ENCODE peak calls at places on chromosomes 6 and 20, in nine cellular contexts. One of them, this sample, is unnamed. For H3K27me3, the result is how much of the 10 kb centered on the place peaks cover.

GRCh38 chr6:154448448-154449096 is 61.9 kb downstream of the CNKSR3 start:
- DNase-seq in GM12878: no peak
- DNase-seq in GM23338: peak
- DNase-seq in Panc1: no peak
- DNase-seq in HCT116: no peak
- DNase-seq in stomach: no peak
- DNase-seq in upper lobe of left lung: no peak
- DNase-seq in SK-N-SH: peak
- DNase-seq in H1: no peak
- DNase-seq in this sample: no peak

GRCh38 chr6:22147983-22148797 is 148.6 kb downstream of the PRL start:
- DNase-seq in H1: no peak
- DNase-seq in SK-N-SH: peak
- DNase-seq in stomach: no peak
- DNase-seq in upper lobe of left lung: no peak
- DNase-seq in GM12878: no peak
- DNase-seq in HCT116: no peak
- DNase-seq in GM23338: peak
- DNase-seq in Panc1: no peak
- DNase-seq in this sample: peak

GRCh38 chr6:105600342-105601293 is 197.7 kb upstream of the PREP start:
- DNase-seq in SK-N-SH: no peak
- DNase-seq in HCT116: no peak
- DNase-seq in GM12878: no peak
- DNase-seq in Panc1: no peak
- DNase-seq in upper lobe of left lung: no peak
- DNase-seq in H1: no peak
- DNase-seq in stomach: no peak
- DNase-seq in GM23338: peak
- DNase-seq in this sample: no peak

GRCh38 chr20:8127553-8128255 is 4.4 kb upstream of the PLCB1 start:
- DNase-seq in Panc1: no peak
- DNase-seq in GM23338: no peak
- DNase-seq in upper lobe of left lung: no peak
- DNase-seq in HCT116: no peak
- DNase-seq in stomach: no peak
- DNase-seq in SK-N-SH: no peak
- DNase-seq in H1: no peak
- DNase-seq in GM12878: peak
- DNase-seq in this sample: no peak

GRCh38 chr6:143485967-143486366 is 25.6 kb downstream of the FUCA2 start:
- DNase-seq in GM12878: no peak
- DNase-seq in H1: no peak
- DNase-seq in HCT116: no peak
- DNase-seq in GM23338: no peak
- DNase-seq in Panc1: no peak
- DNase-seq in upper lobe of left lung: no peak
- DNase-seq in stomach: no peak
- DNase-seq in SK-N-SH: no peak
- DNase-seq in this sample: no peak

GRCh38 chr6:135358251-135358821 is 139.2 kb downstream of the AHI1 start:
- DNase-seq in H1: no peak
- DNase-seq in stomach: no peak
- DNase-seq in Panc1: peak
- DNase-seq in GM23338: no peak
- DNase-seq in HCT116: no peak
- DNase-seq in GM12878: no peak
- DNase-seq in SK-N-SH: no peak
- DNase-seq in upper lobe of left lung: no peak
- DNase-seq in this sample: no peak

GRCh38 chr6:70108230-70108629 is 194.7 kb downstream of the COL9A1 start:
- DNase-seq in HCT116: peak
- DNase-seq in upper lobe of left lung: no peak
- DNase-seq in Panc1: peak
- DNase-seq in SK-N-SH: peak
- DNase-seq in GM23338: peak
- DNase-seq in stomach: no peak
- DNase-seq in H1: no peak
- DNase-seq in GM12878: peak
- DNase-seq in this sample: no peak

GRCh38 chr6:18720075-18720474 is 332.9 kb downstream of the RNF144B start:
- DNase-seq in GM23338: no peak
- DNase-seq in GM12878: no peak
- DNase-seq in Panc1: no peak
- DNase-seq in H1: no peak
- DNase-seq in stomach: no peak
- DNase-seq in upper lobe of left lung: no peak
- DNase-seq in HCT116: no peak
- DNase-seq in SK-N-SH: no peak
- DNase-seq in this sample: no peak

GRCh38 chr20:10673176-10673830 is 496 bp downstream of the JAG1 start:
- DNase-seq in GM23338: peak
- DNase-seq in upper lobe of left lung: no peak
- DNase-seq in stomach: peak
- DNase-seq in GM12878: no peak
- DNase-seq in Panc1: no peak
- DNase-seq in H1: no peak
- DNase-seq in SK-N-SH: peak
- DNase-seq in HCT116: no peak
- DNase-seq in this sample: no peak

GRCh38 chr6:128598561-128598960 is 78.2 kb upstream of the PTPRK start:
- DNase-seq in HCT116: peak
- DNase-seq in stomach: no peak
- DNase-seq in upper lobe of left lung: no peak
- DNase-seq in GM23338: no peak
- DNase-seq in H1: no peak
- DNase-seq in Panc1: no peak
- DNase-seq in SK-N-SH: no peak
- DNase-seq in GM12878: no peak
- DNase-seq in this sample: no peak

GRCh38 chr20:61785567-61785816 is 280.2 kb downstream of the TAF4 start:
- DNase-seq in upper lobe of left lung: no peak
- DNase-seq in stomach: no peak
- DNase-seq in H1: no peak
- DNase-seq in Panc1: no peak
- DNase-seq in HCT116: no peak
- DNase-seq in GM12878: no peak
- DNase-seq in SK-N-SH: no peak
- DNase-seq in GM23338: no peak
- DNase-seq in this sample: no peak

GRCh38 chr20:61169870-61170269 is 82.2 kb upstream of the CDH4 start:
- DNase-seq in GM12878: no peak
- DNase-seq in Panc1: no peak
- DNase-seq in SK-N-SH: no peak
- DNase-seq in GM23338: no peak
- DNase-seq in HCT116: no peak
- DNase-seq in H1: no peak
- DNase-seq in stomach: no peak
- DNase-seq in upper lobe of left lung: no peak
- DNase-seq in this sample: no peak

GRCh38 chr20:62642666-62643520 is 590 bp downstream of the SLCO4A1 start:
- DNase-seq in stomach: peak
- DNase-seq in upper lobe of left lung: peak
- DNase-seq in GM23338: peak
- DNase-seq in SK-N-SH: peak
- DNase-seq in H1: no peak
- DNase-seq in HCT116: no peak
- DNase-seq in GM12878: no peak
- DNase-seq in Panc1: no peak
- DNase-seq in this sample: no peak

DNA sequence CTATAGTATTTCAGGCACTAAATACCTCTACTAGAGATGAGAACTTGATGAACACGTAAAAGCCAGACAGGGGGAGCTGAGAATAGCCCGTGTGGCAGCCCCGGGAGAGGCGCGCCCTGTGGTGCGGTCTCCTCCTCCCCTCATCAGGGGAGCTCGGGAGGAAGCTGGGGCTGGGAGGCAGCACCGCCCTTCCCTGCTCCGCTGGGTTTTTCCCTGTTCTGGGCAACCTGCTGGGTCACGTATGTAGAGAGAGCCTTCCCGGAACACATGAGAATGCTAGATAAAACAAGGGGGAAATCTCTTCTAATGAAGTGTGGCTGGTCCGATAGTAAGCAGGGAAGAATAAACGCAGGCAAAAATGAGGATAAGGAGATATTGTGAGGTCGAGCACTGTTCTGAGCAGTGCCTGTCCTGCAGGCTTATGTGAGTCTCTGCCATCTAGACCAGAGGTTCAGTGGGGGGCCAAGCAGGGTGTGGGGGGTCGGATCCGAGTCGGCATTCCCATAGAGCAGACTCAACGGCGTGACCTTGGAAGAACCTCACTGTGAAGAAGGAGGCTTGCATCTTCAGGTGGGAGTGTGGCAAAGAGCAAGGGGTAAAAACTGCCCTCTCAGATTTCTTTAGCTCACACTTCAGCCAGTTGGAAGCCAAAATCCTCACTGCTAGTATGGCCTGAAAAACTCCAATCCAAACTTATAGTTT is 13.4 kb upstream of the RPS6KA2 start:
- DNase-seq in stomach: peak
- DNase-seq in HCT116: no peak
- DNase-seq in SK-N-SH: no peak
- DNase-seq in Panc1: no peak
- DNase-seq in H1: no peak
- DNase-seq in GM12878: no peak
- DNase-seq in upper lobe of left lung: peak
- DNase-seq in GM23338: peak
- DNase-seq in this sample: no peak
- H3K27me3 ChIP-seq in stomach: under half
- H3K27me3 ChIP-seq in HCT116: under half
- H3K27me3 ChIP-seq in SK-N-SH: under half
- H3K27me3 ChIP-seq in Panc1: under half
- H3K27me3 ChIP-seq in H1: under half
- H3K27me3 ChIP-seq in GM12878: under half
- H3K27me3 ChIP-seq in upper lobe of left lung: under half
- H3K27me3 ChIP-seq in GM23338: under half
- H3K27me3 ChIP-seq in this sample: under half

GRCh38 chr20:6055161-6055783 is 1.4 kb upstream of the LRRN4 start:
- DNase-seq in SK-N-SH: peak
- DNase-seq in H1: no peak
- DNase-seq in GM12878: no peak
- DNase-seq in HCT116: no peak
- DNase-seq in Panc1: no peak
- DNase-seq in stomach: no peak
- DNase-seq in upper lobe of left lung: no peak
- DNase-seq in GM23338: no peak
- DNase-seq in this sample: no peak

GRCh38 chr20:6053776-6054688 is at the start of gene LRRN4:
- DNase-seq in H1: no peak
- DNase-seq in HCT116: peak
- DNase-seq in upper lobe of left lung: peak
- DNase-seq in Panc1: no peak
- DNase-seq in GM23338: peak
- DNase-seq in GM12878: no peak
- DNase-seq in stomach: peak
- DNase-seq in SK-N-SH: no peak
- DNase-seq in this sample: no peak

GRCh38 chr20:6048391-6048790 is 5.5 kb downstream of the LRRN4 start:
- DNase-seq in stomach: no peak
- DNase-seq in HCT116: no peak
- DNase-seq in H1: no peak
- DNase-seq in SK-N-SH: no peak
- DNase-seq in Panc1: no peak
- DNase-seq in upper lobe of left lung: no peak
- DNase-seq in GM12878: no peak
- DNase-seq in GM23338: no peak
- DNase-seq in this sample: no peak

GRCh38 chr20:6053064-6053775 is 640 bp downstream of the LRRN4 start:
- DNase-seq in SK-N-SH: no peak
- DNase-seq in stomach: no peak
- DNase-seq in Panc1: no peak
- DNase-seq in H1: no peak
- DNase-seq in GM12878: no peak
- DNase-seq in GM23338: no peak
- DNase-seq in upper lobe of left lung: no peak
- DNase-seq in HCT116: no peak
- DNase-seq in this sample: no peak

GRCh38 chr20:6051505-6051904 is 2.4 kb downstream of the LRRN4 start:
- DNase-seq in HCT116: no peak
- DNase-seq in SK-N-SH: no peak
- DNase-seq in GM12878: no peak
- DNase-seq in stomach: no peak
- DNase-seq in upper lobe of left lung: peak
- DNase-seq in Panc1: no peak
- DNase-seq in H1: no peak
- DNase-seq in GM23338: peak
- DNase-seq in this sample: no peak
- TF ChIP-seq POLR2AphosphoS5 in HCT116: no peak
- TF ChIP-seq POLR2AphosphoS5 in SK-N-SH: no peak
- TF ChIP-seq POLR2AphosphoS5 in GM12878: no peak
- TF ChIP-seq POLR2AphosphoS5 in stomach: peak
- TF ChIP-seq POLR2AphosphoS5 in upper lobe of left lung: no peak
- TF ChIP-seq POLR2AphosphoS5 in Panc1: no peak
- TF ChIP-seq POLR2AphosphoS5 in H1: no peak
- TF ChIP-seq POLR2AphosphoS5 in GM23338: no peak
- TF ChIP-seq POLR2AphosphoS5 in this sample: no peak

GRCh38 chr6:119261944-119262284 is 87.6 kb downstream of the MAN1A1 start:
- DNase-seq in HCT116: no peak
- DNase-seq in SK-N-SH: no peak
- DNase-seq in Panc1: no peak
- DNase-seq in GM23338: no peak
- DNase-seq in GM12878: no peak
- DNase-seq in upper lobe of left lung: no peak
- DNase-seq in stomach: no peak
- DNase-seq in H1: no peak
- DNase-seq in this sample: no peak
- TF ChIP-seq CTCF in HCT116: no peak
- TF ChIP-seq CTCF in SK-N-SH: no peak
- TF ChIP-seq CTCF in Panc1: no peak
- TF ChIP-seq CTCF in GM23338: no peak
- TF ChIP-seq CTCF in GM12878: no peak
- TF ChIP-seq CTCF in upper lobe of left lung: no peak
- TF ChIP-seq CTCF in stomach: no peak
- TF ChIP-seq CTCF in H1: no peak
- TF ChIP-seq CTCF in this sample: no peak

DNA sequence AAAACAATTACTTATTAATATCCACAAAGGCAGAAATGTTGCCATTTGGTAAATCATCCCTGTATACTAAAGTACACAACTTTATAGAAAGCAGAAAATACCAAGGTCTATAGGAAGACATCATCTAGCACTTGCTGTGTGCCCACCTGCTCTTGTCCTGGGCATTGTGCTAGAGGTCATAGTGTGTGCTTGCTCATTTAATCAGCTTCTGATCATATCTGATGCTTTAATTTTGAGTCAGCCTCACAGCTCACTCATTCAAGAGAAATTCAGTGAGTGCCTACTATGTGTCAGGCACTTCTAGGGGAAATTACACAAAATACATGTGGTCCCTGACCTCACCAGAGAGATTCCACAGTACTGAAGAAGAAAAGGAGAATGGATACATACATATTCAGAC is 167.8 kb upstream of the MCHR2 start:
- DNase-seq in GM12878: no peak
- DNase-seq in upper lobe of left lung: no peak
- DNase-seq in HCT116: no peak
- DNase-seq in GM23338: no peak
- DNase-seq in stomach: no peak
- DNase-seq in SK-N-SH: no peak
- DNase-seq in Panc1: no peak
- DNase-seq in H1: no peak
- DNase-seq in this sample: no peak
- H3K27me3 ChIP-seq in GM12878: under half
- H3K27me3 ChIP-seq in upper lobe of left lung: under half
- H3K27me3 ChIP-seq in HCT116: under half
- H3K27me3 ChIP-seq in GM23338: under half
- H3K27me3 ChIP-seq in stomach: under half
- H3K27me3 ChIP-seq in SK-N-SH: under half
- H3K27me3 ChIP-seq in Panc1: under half
- H3K27me3 ChIP-seq in H1: under half
- H3K27me3 ChIP-seq in this sample: under half

GRCh38 chr6:4402477-4402976 is 267.2 kb upstream of the ECI2 start:
- DNase-seq in HCT116: no peak
- DNase-seq in Panc1: peak
- DNase-seq in SK-N-SH: no peak
- DNase-seq in GM23338: no peak
- DNase-seq in stomach: no peak
- DNase-seq in H1: no peak
- DNase-seq in GM12878: no peak
- DNase-seq in upper lobe of left lung: no peak
- DNase-seq in this sample: no peak
- TF ChIP-seq POLR2AphosphoS5 in HCT116: no peak
- TF ChIP-seq POLR2AphosphoS5 in Panc1: no peak
- TF ChIP-seq POLR2AphosphoS5 in SK-N-SH: no peak
- TF ChIP-seq POLR2AphosphoS5 in GM23338: no peak
- TF ChIP-seq POLR2AphosphoS5 in stomach: no peak
- TF ChIP-seq POLR2AphosphoS5 in H1: no peak
- TF ChIP-seq POLR2AphosphoS5 in GM12878: no peak
- TF ChIP-seq POLR2AphosphoS5 in upper lobe of left lung: no peak
- TF ChIP-seq POLR2AphosphoS5 in this sample: no peak

This sample was measured in breast epithelium.